ENCODE peak calls at places on chromosomes 6 and 20, in five cellular contexts. M, Y, F, W and R are unnamed samples.

GRCh38 chr6:24933868-24934401 is 1.8 kb downstream of the RIPOR2 start:
- DNase-seq in W (no peak), Y (peak), M (no peak), F (no peak), R (peak)

GRCh38 chr6:246349-246748 is 45.9 kb upstream of the DUSP22 start:
- DNase-seq in Y (no peak), F (no peak), W (no peak), M (no peak), R (peak)

GRCh38 chr6:26092443-26092842 is 5.2 kb downstream of the HFE start:
- DNase-seq in Y (no peak), F (no peak), M (no peak), W (no peak), R (no peak)

GRCh38 chr6:97394160-97394748 is 111.2 kb upstream of the MMS22L start:
- DNase-seq in W (no peak), F (no peak), M (peak), Y (peak), R (peak)

GRCh38 chr6:44000164-44000842 is 126.9 kb downstream of the MRPL14 start:
- DNase-seq in Y (no peak), F (no peak), M (peak), W (no peak), R (no peak)

GRCh38 chr6:43817192-43817591 is 47.2 kb downstream of the VEGFA start:
- DNase-seq in M (peak), F (no peak), Y (peak), W (peak), R (peak)

GRCh38 chr6:137878810-137879285 is 11.8 kb downstream of the TNFAIP3 start:
- DNase-seq in F (no peak), M (no peak), W (peak), Y (peak), R (no peak)

GRCh38 chr20:50967621-50968020 is 9.0 kb downstream of the MOCS3 start:
- DNase-seq in Y (no peak), W (no peak), F (no peak), M (no peak), R (no peak)

GRCh38 chr6:136592930-136593673 is 42.9 kb upstream of the MAP7 start:
- DNase-seq in F (no peak), W (no peak), Y (no peak), M (no peak), R (peak)

GRCh38 chr20:46135856-46136633 is 17.9 kb downstream of the CD40 start:
- DNase-seq in M (no peak), F (no peak), Y (no peak), W (no peak), R (no peak)

GRCh38 chr6:38861957-38862401 is 146.9 kb downstream of the DNAH8 start:
- DNase-seq in Y (no peak), F (no peak), M (no peak), W (no peak), R (no peak)

GRCh38 chr6:152180601-152181000 is 373.1 kb downstream of the ESR1 start:
- DNase-seq in M (no peak), Y (no peak), W (no peak), F (no peak), R (no peak)

GRCh38 chr20:35791823-35792222 is 20.0 kb downstream of the PHF20 start:
- DNase-seq in Y (no peak), F (no peak), W (no peak), M (no peak), R (peak)

GRCh38 chr6:28725890-28726348 is 197.9 kb downstream of the TRIM27 start:
- DNase-seq in M (no peak), F (no peak), Y (no peak), W (no peak), R (peak)

GRCh38 chr6:36131517-36132220 is 1.4 kb downstream of the MAPK13 start:
- DNase-seq in W (no peak), F (peak), M (peak), Y (no peak), R (peak)

GRCh38 chr6:128161839-128162238 is 261.0 kb upstream of the THEMIS start:
- DNase-seq in F (no peak), W (no peak), Y (no peak), M (no peak), R (no peak)

GRCh38 chr6:20789162-20789561 is 254.9 kb downstream of the CDKAL1 start:
- DNase-seq in Y (no peak), W (no peak), M (no peak), F (no peak), R (peak)

GRCh38 chr20:13089950-13090469 is 81.2 kb downstream of the SPTLC3 start:
- DNase-seq in Y (no peak), M (no peak), W (no peak), F (no peak), R (no peak)

GRCh38 chr20:46022411-46023147 is 6.4 kb upstream of the SLC12A5 start:
- DNase-seq in F (peak), Y (peak), W (peak), M (peak), R (peak)

GRCh38 chr6:6519028-6519427 is 69.5 kb upstream of the LY86 start:
- DNase-seq in W (no peak), Y (no peak), M (no peak), F (no peak), R (no peak)

GRCh38 chr6:64293298-64293697 is 657.7 kb downstream of the PHF3 start:
- DNase-seq in Y (no peak), M (no peak), F (no peak), W (no peak), R (peak)

GRCh38 chr6:5059036-5059896 is 25.9 kb upstream of the PPP1R3G start:
- DNase-seq in M (no peak), F (no peak), W (no peak), Y (no peak), R (no peak)
- TF ChIP-seq CTCF in M (no peak), F (no peak), W (no peak), Y (no peak), R (no peak)

GRCh38 chr20:61918548-61918947 is 147.1 kb downstream of the TAF4 start:
- DNase-seq in Y (no peak), W (no peak), M (no peak), F (no peak), R (no peak)
- TF ChIP-seq CTCF in Y (no peak), W (no peak), M (no peak), F (no peak), R (no peak)

GRCh38 chr6:144064402-144064830 is 31.0 kb downstream of the SF3B5 start:
- DNase-seq in Y (peak), F (no peak), W (peak), M (peak), R (no peak)

GRCh38 chr6:144063744-144064401 is 31.5 kb downstream of the SF3B5 start:
- DNase-seq in Y (peak), F (peak), W (peak), M (peak), R (peak)

GRCh38 chr6:144064831-144065668 is 30.3 kb downstream of the SF3B5 start:
- DNase-seq in M (peak), W (no peak), Y (no peak), F (no peak), R (no peak)

GRCh38 chr6:144066255-144066654 is 29.1 kb downstream of the SF3B5 start:
- DNase-seq in M (no peak), F (no peak), Y (no peak), W (no peak), R (no peak)

DNA sequence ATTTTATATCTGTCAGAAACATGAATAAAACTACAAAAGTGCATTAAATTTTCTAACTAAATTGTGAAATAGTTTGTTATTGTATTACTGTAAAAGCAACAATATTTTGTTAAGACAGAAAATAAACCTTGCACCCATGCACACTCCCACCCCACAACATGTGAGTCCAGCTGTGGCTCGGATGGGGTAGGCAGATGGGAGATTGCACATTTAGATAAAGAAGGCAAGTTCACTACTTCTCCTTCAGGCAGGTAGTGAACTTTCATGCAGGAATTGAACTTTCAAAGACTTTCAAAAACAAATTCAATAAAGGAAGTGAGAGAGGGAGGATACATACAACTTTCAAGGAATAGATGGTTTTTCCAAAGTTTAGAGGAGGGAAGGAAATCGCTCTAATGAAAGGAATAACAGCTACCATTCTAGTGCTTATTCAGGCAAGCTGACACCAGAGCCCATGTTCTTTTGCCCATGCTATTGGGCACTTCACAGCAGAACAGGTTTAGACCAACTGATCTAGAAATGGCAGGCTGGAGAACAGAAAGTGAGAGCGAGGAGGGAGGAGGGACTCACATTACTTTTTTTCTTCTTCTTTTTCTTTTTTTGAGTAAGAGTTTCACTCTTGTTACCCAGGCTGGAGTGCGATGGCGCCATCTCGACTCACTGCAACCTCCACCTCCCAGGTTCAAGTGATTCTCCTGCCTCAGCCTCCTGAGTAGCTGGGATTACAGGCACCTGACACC is 28.5 kb downstream of the SF3B5 start:
- DNase-seq in M (no peak), W (no peak), Y (no peak), F (no peak), R (no peak)
- TF ChIP-seq CTCF in M (no peak), W (no peak), Y (no peak), F (no peak), R (no peak)

DNA sequence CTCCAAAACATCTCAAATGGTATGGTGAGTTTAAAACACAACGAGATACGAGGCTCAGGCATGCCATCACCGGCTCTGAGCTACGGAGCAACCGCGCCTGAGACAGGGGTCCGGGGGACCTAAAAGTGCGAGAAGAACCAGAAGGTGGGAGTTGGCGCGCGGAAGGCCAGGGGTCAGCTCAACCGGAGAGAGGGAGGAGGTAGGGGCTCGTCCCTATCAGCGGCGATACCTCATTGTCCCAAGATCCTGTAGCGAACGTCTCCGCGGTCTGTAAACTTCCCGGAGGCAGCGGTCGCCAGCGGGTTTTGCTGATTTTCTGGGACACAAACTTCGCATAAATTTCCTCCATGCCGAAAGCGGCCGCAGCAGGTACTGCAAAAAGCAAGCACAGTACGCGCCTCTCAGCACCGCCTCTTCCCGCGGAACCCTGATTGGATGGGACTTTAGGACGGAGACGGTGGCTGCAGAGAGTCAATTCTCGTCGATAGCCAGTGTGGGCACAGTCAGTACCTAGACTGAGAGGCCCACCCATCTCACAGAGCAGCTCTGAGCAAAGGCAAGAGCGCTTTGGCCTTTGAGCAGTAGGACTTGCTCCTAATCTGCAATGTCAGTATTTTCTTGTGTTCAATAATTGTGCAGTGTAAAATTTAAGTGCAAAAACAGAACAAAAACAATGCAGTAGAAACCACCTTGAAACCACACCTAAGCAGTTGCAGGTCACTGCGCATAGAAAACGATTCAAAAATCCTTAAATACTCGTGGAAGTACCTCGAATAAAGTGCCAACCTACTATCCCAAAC is at the start of gene NUP43:
- DNase-seq in W (peak), F (peak), Y (peak), M (peak), R (peak)
- TF ChIP-seq CTCF in W (peak), F (peak), Y (peak), M (peak), R (peak)